ENCODE peak calls at places on chromosomes 5 and 9, in nine cellular contexts. One of them, this sample, is unnamed.

GRCh38 chr9:6444108-6444507 is 31.1 kb downstream of the UHRF2 start:
- DNase-seq in esophagus squamous epithelium: no peak
- DNase-seq in Peyer's patch: no peak
- DNase-seq in endodermal cell: no peak
- DNase-seq in adrenal gland: no peak
- DNase-seq in breast epithelium: no peak
- DNase-seq in body of pancreas: no peak
- DNase-seq in A549: no peak
- DNase-seq in psoas muscle: no peak
- DNase-seq in this sample: no peak

GRCh38 chr5:83503662-83504061 is 32.1 kb downstream of the VCAN start:
- DNase-seq in esophagus squamous epithelium: no peak
- DNase-seq in Peyer's patch: no peak
- DNase-seq in endodermal cell: no peak
- DNase-seq in adrenal gland: no peak
- DNase-seq in breast epithelium: no peak
- DNase-seq in body of pancreas: no peak
- DNase-seq in A549: no peak
- DNase-seq in psoas muscle: no peak
- DNase-seq in this sample: no peak

GRCh38 chr5:82593481-82593880 is 315.3 kb upstream of the RPS23 start:
- DNase-seq in esophagus squamous epithelium: no peak
- DNase-seq in Peyer's patch: no peak
- DNase-seq in endodermal cell: no peak
- DNase-seq in adrenal gland: no peak
- DNase-seq in breast epithelium: no peak
- DNase-seq in body of pancreas: no peak
- DNase-seq in A549: no peak
- DNase-seq in psoas muscle: no peak
- DNase-seq in this sample: no peak

GRCh38 chr5:172798422-172799215 is 27.6 kb upstream of the DUSP1 start:
- DNase-seq in esophagus squamous epithelium: no peak
- DNase-seq in Peyer's patch: no peak
- DNase-seq in endodermal cell: peak; percentile 36
- DNase-seq in adrenal gland: peak; percentile 72
- DNase-seq in breast epithelium: no peak
- DNase-seq in body of pancreas: peak; percentile 78
- DNase-seq in A549: peak; percentile 69
- DNase-seq in psoas muscle: no peak
- DNase-seq in this sample: no peak

GRCh38 chr9:86093788-86094555 is 5.4 kb downstream of the GOLM1 start:
- DNase-seq in esophagus squamous epithelium: no peak
- DNase-seq in Peyer's patch: no peak
- DNase-seq in endodermal cell: peak; percentile 58
- DNase-seq in adrenal gland: peak; percentile 43
- DNase-seq in breast epithelium: peak; percentile 74
- DNase-seq in body of pancreas: peak; percentile 87
- DNase-seq in A549: peak; percentile 98
- DNase-seq in psoas muscle: no peak
- DNase-seq in this sample: peak; percentile 94

GRCh38 chr5:172952034-172952511 is 7.2 kb upstream of the RPL26L1 start:
- DNase-seq in esophagus squamous epithelium: no peak
- DNase-seq in Peyer's patch: no peak
- DNase-seq in endodermal cell: no peak
- DNase-seq in adrenal gland: no peak
- DNase-seq in breast epithelium: no peak
- DNase-seq in body of pancreas: no peak
- DNase-seq in A549: peak; percentile 70
- DNase-seq in psoas muscle: no peak
- DNase-seq in this sample: peak; percentile 59

GRCh38 chr5:96476654-96477053 is 43.6 kb upstream of the PCSK1 start:
- DNase-seq in esophagus squamous epithelium: no peak
- DNase-seq in Peyer's patch: no peak
- DNase-seq in endodermal cell: no peak
- DNase-seq in adrenal gland: no peak
- DNase-seq in breast epithelium: no peak
- DNase-seq in body of pancreas: no peak
- DNase-seq in A549: no peak
- DNase-seq in psoas muscle: no peak
- DNase-seq in this sample: no peak

GRCh38 chr5:68443091-68443490 is 227.5 kb downstream of the PIK3R1 start:
- DNase-seq in esophagus squamous epithelium: no peak
- DNase-seq in Peyer's patch: no peak
- DNase-seq in endodermal cell: no peak
- DNase-seq in adrenal gland: no peak
- DNase-seq in breast epithelium: no peak
- DNase-seq in body of pancreas: no peak
- DNase-seq in A549: no peak
- DNase-seq in psoas muscle: no peak
- DNase-seq in this sample: no peak

GRCh38 chr9:97529363-97530076 is 28.1 kb downstream of the TMOD1 start:
- DNase-seq in esophagus squamous epithelium: no peak
- DNase-seq in Peyer's patch: no peak
- DNase-seq in endodermal cell: no peak
- DNase-seq in adrenal gland: no peak
- DNase-seq in breast epithelium: no peak
- DNase-seq in body of pancreas: no peak
- DNase-seq in A549: peak; percentile 73
- DNase-seq in psoas muscle: peak; percentile 66
- DNase-seq in this sample: no peak

GRCh38 chr9:26170224-26170623 is 492.0 kb upstream of the TUSC1 start:
- DNase-seq in esophagus squamous epithelium: no peak
- DNase-seq in Peyer's patch: no peak
- DNase-seq in endodermal cell: no peak
- DNase-seq in adrenal gland: no peak
- DNase-seq in breast epithelium: no peak
- DNase-seq in body of pancreas: no peak
- DNase-seq in A549: peak; percentile 10
- DNase-seq in psoas muscle: no peak
- DNase-seq in this sample: no peak

GRCh38 chr9:105385372-105385985 is 62.4 kb upstream of the FSD1L start:
- DNase-seq in esophagus squamous epithelium: no peak
- DNase-seq in Peyer's patch: peak; percentile 35
- DNase-seq in endodermal cell: no peak
- DNase-seq in adrenal gland: peak; percentile 65
- DNase-seq in breast epithelium: no peak
- DNase-seq in body of pancreas: peak; percentile 10
- DNase-seq in A549: no peak
- DNase-seq in psoas muscle: no peak
- DNase-seq in this sample: no peak

GRCh38 chr5:95543017-95543705 is 11.6 kb downstream of the SKIC3 start:
- DNase-seq in esophagus squamous epithelium: no peak
- DNase-seq in Peyer's patch: no peak
- DNase-seq in endodermal cell: no peak
- DNase-seq in adrenal gland: no peak
- DNase-seq in breast epithelium: no peak
- DNase-seq in body of pancreas: no peak
- DNase-seq in A549: no peak
- DNase-seq in psoas muscle: no peak
- DNase-seq in this sample: no peak

GRCh38 chr5:17185349-17185748 is 32.1 kb upstream of the BASP1 start:
- DNase-seq in esophagus squamous epithelium: no peak
- DNase-seq in Peyer's patch: no peak
- DNase-seq in endodermal cell: no peak
- DNase-seq in adrenal gland: no peak
- DNase-seq in breast epithelium: no peak
- DNase-seq in body of pancreas: no peak
- DNase-seq in A549: no peak
- DNase-seq in psoas muscle: no peak
- DNase-seq in this sample: no peak

GRCh38 chr5:61995486-61995885 is 310.5 kb upstream of the KIF2A start:
- DNase-seq in esophagus squamous epithelium: no peak
- DNase-seq in Peyer's patch: no peak
- DNase-seq in endodermal cell: no peak
- DNase-seq in adrenal gland: no peak
- DNase-seq in breast epithelium: no peak
- DNase-seq in body of pancreas: no peak
- DNase-seq in A549: no peak
- DNase-seq in psoas muscle: no peak
- DNase-seq in this sample: no peak

DNA sequence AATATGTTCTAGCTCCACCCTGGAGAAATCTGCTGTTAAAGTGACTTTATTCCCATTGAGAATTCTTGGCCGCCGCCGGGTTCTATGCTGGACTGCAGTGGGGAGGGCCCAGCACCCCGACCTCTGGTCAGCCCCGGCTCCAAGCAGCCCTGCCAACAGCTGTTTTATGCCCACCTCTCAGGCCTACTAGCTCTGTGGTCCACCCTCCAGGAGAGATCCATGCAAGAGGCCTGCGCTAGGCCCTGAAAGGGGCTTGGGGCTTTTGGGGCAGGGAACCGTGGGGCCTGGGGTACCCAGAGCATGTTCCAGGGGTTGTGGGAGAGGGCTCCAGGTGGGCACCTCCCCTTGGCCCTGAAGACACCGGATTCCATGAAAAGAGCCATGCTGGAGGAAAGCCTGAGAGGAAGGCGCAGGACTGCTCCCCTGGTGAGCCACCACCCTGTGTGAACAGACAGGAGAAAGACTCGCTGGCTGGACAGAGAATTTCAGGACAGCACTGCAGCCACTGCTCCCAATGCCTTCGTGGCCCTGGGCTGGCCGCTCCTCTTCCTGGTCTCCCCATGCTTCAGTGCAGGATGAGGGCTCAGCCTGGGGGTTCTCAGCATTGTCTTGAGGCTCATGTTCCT is 44.6 kb upstream of the RUFY1 start:
- DNase-seq in esophagus squamous epithelium: no peak
- DNase-seq in Peyer's patch: no peak
- DNase-seq in endodermal cell: no peak
- DNase-seq in adrenal gland: no peak
- DNase-seq in breast epithelium: no peak
- DNase-seq in body of pancreas: no peak
- DNase-seq in A549: no peak
- DNase-seq in psoas muscle: no peak
- DNase-seq in this sample: no peak
- TF ChIP-seq CTCF in esophagus squamous epithelium: no peak
- TF ChIP-seq CTCF in Peyer's patch: no peak
- TF ChIP-seq CTCF in endodermal cell: no peak
- TF ChIP-seq CTCF in adrenal gland: no peak
- TF ChIP-seq CTCF in breast epithelium: no peak
- TF ChIP-seq CTCF in body of pancreas: no peak
- TF ChIP-seq CTCF in A549: no peak
- TF ChIP-seq CTCF in psoas muscle: no peak
- TF ChIP-seq CTCF in this sample: no peak

DNA sequence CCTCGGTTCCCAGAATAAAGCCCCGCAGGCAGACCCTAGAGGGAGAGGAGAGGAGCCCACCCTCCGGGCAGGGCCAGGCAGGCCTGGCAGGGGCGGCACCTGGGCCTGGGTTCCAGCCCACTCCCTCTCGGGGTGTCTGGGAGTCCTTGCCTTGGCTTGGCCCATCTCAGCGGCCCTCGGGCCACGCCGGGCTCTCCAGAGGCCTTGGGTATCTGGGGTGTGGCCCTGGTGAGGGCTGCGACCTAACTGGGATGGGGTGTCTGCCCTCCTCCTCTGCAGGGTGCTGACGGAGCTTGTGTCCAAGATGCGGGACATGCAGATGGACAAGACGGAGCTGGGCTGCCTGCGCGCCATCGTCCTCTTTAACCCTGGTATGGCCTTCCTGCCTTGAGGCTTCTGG is 105.4 kb downstream of the RXRA start:
- DNase-seq in esophagus squamous epithelium: no peak
- DNase-seq in Peyer's patch: no peak
- DNase-seq in endodermal cell: no peak
- DNase-seq in adrenal gland: no peak
- DNase-seq in breast epithelium: no peak
- DNase-seq in body of pancreas: no peak
- DNase-seq in A549: no peak
- DNase-seq in psoas muscle: no peak
- DNase-seq in this sample: no peak
- H3K4me1 ChIP-seq in esophagus squamous epithelium: peaks cover 90% of the 10 kb centered on the region
- H3K4me1 ChIP-seq in Peyer's patch: peaks cover 9% of the 10 kb centered on the region
- H3K4me1 ChIP-seq in endodermal cell: no peaks in the 10 kb centered on the region
- H3K4me1 ChIP-seq in adrenal gland: peaks cover 23% of the 10 kb centered on the region
- H3K4me1 ChIP-seq in breast epithelium: peaks cover 19% of the 10 kb centered on the region
- H3K4me1 ChIP-seq in body of pancreas: peaks cover 42% of the 10 kb centered on the region
- H3K4me1 ChIP-seq in A549: peaks cover 46% of the 10 kb centered on the region
- H3K4me1 ChIP-seq in psoas muscle: peaks cover 64% of the 10 kb centered on the region
- H3K4me1 ChIP-seq in this sample: no peaks in the 10 kb centered on the region

DNA sequence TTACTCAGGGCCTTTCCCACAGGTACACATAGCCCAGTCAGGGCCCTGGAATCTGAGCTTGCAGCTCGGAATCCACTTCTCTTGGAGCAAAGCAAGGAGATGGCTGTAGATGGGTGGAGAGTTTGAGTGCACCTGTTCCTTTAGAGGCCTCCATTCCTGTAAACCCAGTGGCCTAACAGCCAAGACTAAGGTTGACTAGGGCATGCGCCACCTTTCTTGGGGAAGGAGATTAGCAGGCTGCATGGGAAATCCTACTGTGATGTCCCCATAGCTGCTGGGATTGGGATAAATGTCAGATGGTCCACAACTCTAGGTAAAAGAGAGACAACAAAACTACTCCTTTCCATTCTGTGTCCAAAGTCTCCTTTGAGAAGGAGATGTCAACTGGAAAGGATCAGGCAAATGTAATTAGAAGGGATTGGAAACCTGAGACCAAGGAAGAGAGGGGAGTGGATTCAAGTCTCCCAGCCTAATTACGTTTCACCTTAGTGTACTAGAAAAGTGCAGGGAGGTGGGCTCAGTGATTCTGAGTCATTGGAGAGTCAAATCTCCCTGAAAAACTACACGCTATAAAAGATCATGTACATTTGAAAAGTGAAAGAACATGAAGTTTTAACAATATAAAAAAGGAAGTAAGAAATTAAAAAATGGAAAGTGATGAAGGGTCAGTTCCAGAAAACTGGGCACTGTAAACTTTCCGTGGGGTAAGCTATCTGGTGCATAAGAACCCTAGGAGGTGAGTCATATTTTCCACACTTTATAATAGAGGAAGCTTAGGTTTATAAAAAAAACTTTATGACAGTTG is 104.2 kb downstream of the SEC61B start:
- DNase-seq in esophagus squamous epithelium: no peak
- DNase-seq in Peyer's patch: no peak
- DNase-seq in endodermal cell: peak; percentile 58
- DNase-seq in adrenal gland: no peak
- DNase-seq in breast epithelium: no peak
- DNase-seq in body of pancreas: no peak
- DNase-seq in A549: peak; percentile 9
- DNase-seq in psoas muscle: no peak
- DNase-seq in this sample: no peak
- TF ChIP-seq CTCF in esophagus squamous epithelium: no peak
- TF ChIP-seq CTCF in Peyer's patch: no peak
- TF ChIP-seq CTCF in endodermal cell: peak; percentile 63
- TF ChIP-seq CTCF in adrenal gland: no peak
- TF ChIP-seq CTCF in breast epithelium: no peak
- TF ChIP-seq CTCF in body of pancreas: no peak
- TF ChIP-seq CTCF in A549: no peak
- TF ChIP-seq CTCF in psoas muscle: no peak
- TF ChIP-seq CTCF in this sample: no peak

DNA sequence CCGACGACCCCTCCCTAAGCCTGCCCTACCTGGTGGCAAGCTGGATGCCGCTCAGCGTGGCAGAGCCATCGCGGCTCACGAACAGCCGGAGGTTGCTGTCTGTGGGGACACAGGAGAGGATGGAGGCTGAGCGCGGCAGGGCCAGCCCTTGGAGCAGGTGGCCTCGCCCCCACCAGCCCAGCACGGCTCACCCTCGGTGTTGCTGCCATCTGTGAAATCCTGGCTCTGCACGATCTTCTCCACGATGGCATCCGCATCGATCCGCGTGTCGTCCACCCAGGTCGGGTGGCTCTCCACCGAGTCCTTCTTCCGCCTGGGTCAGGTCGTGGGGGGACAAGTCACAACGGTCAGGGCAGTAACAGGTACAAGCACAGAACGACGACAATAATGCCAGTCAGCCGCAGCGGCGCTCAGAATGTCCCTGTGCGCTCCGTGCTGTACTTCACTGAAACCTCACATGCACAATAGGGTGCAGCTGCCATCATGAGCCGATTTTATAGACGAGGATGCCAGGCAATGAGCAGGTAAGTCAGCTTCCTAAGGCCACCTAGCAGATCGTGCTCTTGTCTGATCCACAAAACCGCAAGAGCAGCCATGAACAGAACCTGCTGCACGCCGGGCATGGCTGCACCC is 7.0 kb upstream of the DPM2 start:
- DNase-seq in esophagus squamous epithelium: no peak
- DNase-seq in Peyer's patch: no peak
- DNase-seq in endodermal cell: no peak
- DNase-seq in adrenal gland: no peak
- DNase-seq in breast epithelium: no peak
- DNase-seq in body of pancreas: no peak
- DNase-seq in A549: no peak
- DNase-seq in psoas muscle: no peak
- DNase-seq in this sample: no peak
- H3K4me1 ChIP-seq in esophagus squamous epithelium: peaks cover 48% of the 10 kb centered on the region
- H3K4me1 ChIP-seq in Peyer's patch: no peaks in the 10 kb centered on the region
- H3K4me1 ChIP-seq in endodermal cell: no peaks in the 10 kb centered on the region
- H3K4me1 ChIP-seq in adrenal gland: peaks cover 2% of the 10 kb centered on the region
- H3K4me1 ChIP-seq in breast epithelium: peaks cover 9% of the 10 kb centered on the region
- H3K4me1 ChIP-seq in body of pancreas: peaks cover 10% of the 10 kb centered on the region
- H3K4me1 ChIP-seq in A549: peaks cover 18% of the 10 kb centered on the region
- H3K4me1 ChIP-seq in psoas muscle: peaks cover 2% of the 10 kb centered on the region
- H3K4me1 ChIP-seq in this sample: peaks cover 3% of the 10 kb centered on the region

This sample was measured in Caco-2.